ENCODE peak calls at places on chromosomes 7 and 10, in nine cellular contexts. F is CD8-positive, alpha-beta T cell; N is fibroblast of pulmonary artery; D is BJ; B is MM.1S; I is PC-3; M is cardiac fibroblast; Y is right cardiac atrium; H is HepG2. E is an unnamed sample.

GRCh38 chr10:117754770-117755510 is 212.4 kb downstream of the EMX2 start:
- DNase-seq in I (no peak), F (no peak), B (no peak), D (no peak), M (no peak), N (no peak), H (no peak), Y (no peak), E (no peak)

GRCh38 chr7:130294314-130294713 is 1.4 kb downstream of the CPA4 start:
- DNase-seq in Y (no peak), F (no peak), D (peak; percentile 58), B (no peak), M (no peak), H (no peak), N (no peak), I (no peak), E (peak; percentile 41)

GRCh38 chr10:96789571-96790108 is 42.5 kb upstream of the LCOR start:
- DNase-seq in M (no peak), N (no peak), H (no peak), F (no peak), D (no peak), Y (no peak), I (no peak), B (peak; percentile 59), E (peak; percentile 22)

GRCh38 chr10:3652886-3653285 is 132.1 kb downstream of the KLF6 start:
- DNase-seq in D (no peak), Y (no peak), I (no peak), B (no peak), H (no peak), N (peak; percentile 31), F (peak; percentile 29), M (peak; percentile 28), E (no peak)

GRCh38 chr7:30285067-30285530 is 702 bp downstream of the ZNRF2 start:
- DNase-seq in I (peak; percentile 29), N (peak; percentile 31), D (no peak), B (peak; percentile 54), M (no peak), H (no peak), F (peak; percentile 40), Y (peak; percentile 46), E (no peak)

GRCh38 chr7:13414661-13415105 is 574.8 kb downstream of the ETV1 start:
- DNase-seq in N (no peak), M (peak; percentile 13), H (no peak), I (peak; percentile 92), F (no peak), B (peak; percentile 17), Y (no peak), D (no peak), E (peak; percentile 56)

GRCh38 chr10:123309740-123310139 is 155.5 kb downstream of the BUB3 start:
- DNase-seq in F (no peak), H (no peak), M (peak; percentile 34), D (no peak), I (peak; percentile 74), Y (no peak), B (no peak), N (peak; percentile 47), E (peak; percentile 6)

GRCh38 chr10:59622320-59622901 is 87.2 kb downstream of the SLC16A9 start:
- DNase-seq in H (peak; percentile 41), I (peak; percentile 98), M (peak; percentile 80), B (peak; percentile 65), N (peak; percentile 79), Y (no peak), F (no peak), D (no peak), E (peak; percentile 71)

DNA sequence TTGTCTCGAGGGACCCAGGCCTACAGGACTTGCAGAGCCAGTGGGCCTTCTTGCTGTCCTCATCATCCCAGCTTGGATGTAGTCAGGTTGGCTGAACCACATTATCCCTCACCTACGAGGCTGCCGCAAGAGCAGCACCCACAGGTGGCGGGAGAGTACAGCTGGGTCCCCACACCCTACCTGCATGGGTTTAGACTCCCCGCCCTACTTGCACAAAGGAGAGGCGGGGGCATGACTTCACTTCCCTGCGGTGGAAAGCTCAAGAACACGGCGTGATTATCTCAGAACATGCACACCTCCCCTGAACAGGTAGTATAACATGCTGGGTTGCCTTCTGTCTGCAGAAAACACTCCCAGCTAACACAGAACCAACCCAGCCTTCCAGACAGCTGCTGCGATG is 57.5 kb downstream of the CTBP2 start:
- DNase-seq in B (no peak), M (no peak), D (no peak), F (no peak), Y (peak; percentile 4), H (no peak), I (no peak), N (no peak), E (no peak)
- H3K4me3 ChIP-seq in B (no peak overlapping the region), M (no peak overlapping the region), D (no peak overlapping the region), F (no peak overlapping the region), Y (no peak overlapping the region), H (no peak overlapping the region), I (no peak overlapping the region), N (no peak overlapping the region), E (no peak overlapping the region)

GRCh38 chr10:131996508-131997365 is 15.0 kb upstream of the BNIP3 start:
- DNase-seq in H (no peak), Y (peak; percentile 49), N (no peak), M (no peak), F (no peak), I (no peak), B (no peak), D (no peak), E (no peak)
- H3K4me3 ChIP-seq in H (no peak overlapping the region), Y (no peak overlapping the region), N (no peak overlapping the region), M (no peak overlapping the region), F (no peak overlapping the region), I (no peak overlapping the region), B (no peak overlapping the region), D (no peak overlapping the region), E (no peak overlapping the region)

GRCh38 chr7:95395755-95396135 is 430 bp downstream of the PON3 start:
- DNase-seq in B (no peak), I (no peak), Y (no peak), D (no peak), F (no peak), N (no peak), M (no peak), H (peak; percentile 9), E (no peak)
- H3K4me3 ChIP-seq in B (no peak overlapping the region), I (no peak overlapping the region), Y (peak overlapping the region; percentile 72), D (no peak overlapping the region), F (peak overlapping the region; percentile 47), N (no peak overlapping the region), M (peak overlapping the region; percentile 47), H (peak overlapping the region; percentile 92), E (no peak overlapping the region)

GRCh38 chr10:73997806-73998622 is at the start of gene VCL:
- DNase-seq in Y (peak; percentile 97), F (peak; percentile 96), D (peak; percentile 89), I (peak; percentile 100), M (peak; percentile 99), H (peak; percentile 95), B (peak; percentile 96), N (peak; percentile 98), E (peak; percentile 99)

GRCh38 chr10:73998623-73999622 is 1.0 kb downstream of the VCL start:
- DNase-seq in Y (peak; percentile 70), B (no peak), M (peak; percentile 85), N (peak; percentile 72), F (peak; percentile 19), H (peak; percentile 27), I (peak; percentile 100), D (peak; percentile 47), E (peak; percentile 90)

GRCh38 chr10:73997479-73997805 is 474 bp upstream of the VCL start:
- DNase-seq in D (no peak), H (no peak), B (peak; percentile 67), I (no peak), F (no peak), Y (no peak), M (no peak), N (no peak), E (no peak)

GRCh38 chr10:73999703-74000102 is 1.8 kb downstream of the VCL start:
- DNase-seq in M (peak; percentile 80), Y (no peak), F (no peak), D (no peak), H (peak; percentile 38), N (peak; percentile 75), B (no peak), I (peak; percentile 76), E (peak; percentile 70)

GRCh38 chr10:74000892-74001669 is 3.2 kb downstream of the VCL start:
- DNase-seq in D (no peak), F (no peak), H (no peak), M (no peak), B (no peak), I (no peak), N (no peak), Y (no peak), E (no peak)
- H3K4me3 ChIP-seq in D (peak overlapping the region; percentile 95), F (no peak overlapping the region), H (no peak overlapping the region), M (peak overlapping the region; percentile 97), B (no peak overlapping the region), I (peak overlapping the region; percentile 73), N (peak overlapping the region; percentile 98), Y (peak overlapping the region; percentile 96), E (peak overlapping the region; percentile 92)

GRCh38 chr7:18489624-18490023 is 5.9 kb upstream of the HDAC9 start:
- DNase-seq in H (no peak), B (no peak), Y (no peak), F (no peak), N (no peak), D (no peak), I (no peak), M (no peak), E (no peak)
- H3K4me3 ChIP-seq in H (no peak overlapping the region), B (no peak overlapping the region), Y (no peak overlapping the region), F (no peak overlapping the region), N (no peak overlapping the region), D (no peak overlapping the region), I (no peak overlapping the region), M (no peak overlapping the region), E (no peak overlapping the region)

E was measured in astrocyte of the spinal cord.